ENCODE peak calls at places on chromosomes 5 and 9, in five cellular contexts. One of them, this sample, is unnamed.

GRCh38 chr9:26954050-26954508 is 2.1 kb upstream of the IFT74 start:
- DNase-seq in GM12878: no peak
- DNase-seq in A549: no peak
- DNase-seq in SK-N-SH: no peak
- DNase-seq in K562: no peak
- DNase-seq in this sample: peak

GRCh38 chr9:130824616-130825015 is 10.4 kb upstream of the ABL1 start:
- DNase-seq in A549: no peak
- DNase-seq in K562: peak
- DNase-seq in SK-N-SH: no peak
- DNase-seq in GM12878: no peak
- DNase-seq in this sample: no peak

GRCh38 chr5:160175438-160176218 is 53.7 kb upstream of the FABP6 start:
- DNase-seq in K562: no peak
- DNase-seq in A549: no peak
- DNase-seq in GM12878: no peak
- DNase-seq in SK-N-SH: peak
- DNase-seq in this sample: peak

GRCh38 chr5:178589180-178590140 is 733 bp downstream of the COL23A1 start:
- DNase-seq in GM12878: no peak
- DNase-seq in A549: no peak
- DNase-seq in K562: peak
- DNase-seq in SK-N-SH: peak
- DNase-seq in this sample: peak

GRCh38 chr5:2903451-2904395 is 152.2 kb upstream of the IRX2 start:
- DNase-seq in K562: no peak
- DNase-seq in A549: no peak
- DNase-seq in SK-N-SH: no peak
- DNase-seq in GM12878: no peak
- DNase-seq in this sample: no peak

GRCh38 chr5:173704615-173705511 is 88.4 kb upstream of the BOD1 start:
- DNase-seq in A549: no peak
- DNase-seq in K562: no peak
- DNase-seq in GM12878: no peak
- DNase-seq in SK-N-SH: no peak
- DNase-seq in this sample: no peak

GRCh38 chr9:94801685-94802084 is 75.2 kb downstream of the AOPEP start:
- DNase-seq in GM12878: no peak
- DNase-seq in A549: no peak
- DNase-seq in SK-N-SH: no peak
- DNase-seq in K562: no peak
- DNase-seq in this sample: peak

GRCh38 chr5:558871-559503 is 34.7 kb upstream of the SLC9A3 start:
- DNase-seq in SK-N-SH: no peak
- DNase-seq in A549: no peak
- DNase-seq in K562: no peak
- DNase-seq in GM12878: no peak
- DNase-seq in this sample: no peak

GRCh38 chr9:70466976-70467551 is 52.6 kb upstream of the KLF9 start:
- DNase-seq in SK-N-SH: no peak
- DNase-seq in A549: no peak
- DNase-seq in K562: peak
- DNase-seq in GM12878: no peak
- DNase-seq in this sample: peak

GRCh38 chr9:121607434-121608248 is 43.8 kb upstream of the DAB2IP start:
- DNase-seq in K562: no peak
- DNase-seq in SK-N-SH: peak
- DNase-seq in GM12878: no peak
- DNase-seq in A549: no peak
- DNase-seq in this sample: peak

GRCh38 chr9:114894206-114894605 is 36.2 kb downstream of the TNFSF8 start:
- DNase-seq in SK-N-SH: no peak
- DNase-seq in GM12878: no peak
- DNase-seq in K562: no peak
- DNase-seq in A549: no peak
- DNase-seq in this sample: peak

GRCh38 chr9:130732131-130732530 is 38.6 kb downstream of the EXOSC2 start:
- DNase-seq in A549: no peak
- DNase-seq in K562: peak
- DNase-seq in SK-N-SH: peak
- DNase-seq in GM12878: no peak
- DNase-seq in this sample: peak

GRCh38 chr9:137085918-137086530 is 761 bp upstream of the MAN1B1 start:
- DNase-seq in SK-N-SH: peak
- DNase-seq in GM12878: no peak
- DNase-seq in A549: peak
- DNase-seq in K562: peak
- DNase-seq in this sample: no peak

GRCh38 chr5:176979669-176980068 is 26.9 kb downstream of the UIMC1 start:
- DNase-seq in A549: no peak
- DNase-seq in K562: no peak
- DNase-seq in GM12878: no peak
- DNase-seq in SK-N-SH: no peak
- DNase-seq in this sample: no peak

GRCh38 chr9:122394265-122395242 is 23.7 kb downstream of the PTGS1 start:
- DNase-seq in K562: no peak
- DNase-seq in A549: no peak
- DNase-seq in GM12878: no peak
- DNase-seq in SK-N-SH: no peak
- DNase-seq in this sample: peak

GRCh38 chr9:5428794-5429528 is 8.8 kb downstream of the PLGRKT start:
- DNase-seq in K562: no peak
- DNase-seq in GM12878: no peak
- DNase-seq in SK-N-SH: no peak
- DNase-seq in A549: no peak
- DNase-seq in this sample: no peak

GRCh38 chr9:37575921-37576721 is at the start of gene FBXO10:
- DNase-seq in GM12878: no peak
- DNase-seq in SK-N-SH: peak
- DNase-seq in A549: peak
- DNase-seq in K562: no peak
- DNase-seq in this sample: peak

GRCh38 chr5:556909-557441 is 32.7 kb upstream of the SLC9A3 start:
- DNase-seq in A549: no peak
- DNase-seq in SK-N-SH: no peak
- DNase-seq in K562: no peak
- DNase-seq in GM12878: no peak
- DNase-seq in this sample: no peak

GRCh38 chr5:137207023-137207760 is 291.9 kb downstream of the SPOCK1 start:
- DNase-seq in K562: no peak
- DNase-seq in GM12878: no peak
- DNase-seq in A549: no peak
- DNase-seq in SK-N-SH: no peak
- DNase-seq in this sample: no peak

GRCh38 chr9:136854113-136854841 is 2.1 kb downstream of the MAMDC4 start:
- DNase-seq in A549: no peak
- DNase-seq in SK-N-SH: no peak
- DNase-seq in GM12878: no peak
- DNase-seq in K562: no peak
- DNase-seq in this sample: no peak

GRCh38 chr5:134022333-134022732 is 17.6 kb upstream of the VDAC1 start:
- DNase-seq in A549: no peak
- DNase-seq in GM12878: no peak
- DNase-seq in K562: no peak
- DNase-seq in SK-N-SH: no peak
- DNase-seq in this sample: no peak

DNA sequence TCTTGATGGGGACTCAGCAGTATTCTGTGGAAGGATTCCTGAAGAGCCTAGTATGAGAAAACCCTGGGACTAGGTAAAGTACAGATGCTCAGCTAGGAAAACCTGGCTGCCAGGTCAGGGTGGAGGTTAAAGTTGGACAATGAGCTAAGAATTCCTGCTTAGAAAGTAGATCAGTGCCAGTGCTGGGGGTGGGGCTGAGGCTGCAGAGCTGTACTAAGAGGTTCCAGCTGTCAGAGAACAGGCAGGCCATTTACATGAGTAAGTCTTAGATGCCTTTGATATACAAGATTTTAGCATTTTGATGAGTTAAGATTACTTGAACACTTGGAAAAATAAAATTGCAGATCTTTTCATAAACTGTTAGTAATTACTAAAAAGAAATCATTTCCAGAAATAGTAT is 332.3 kb upstream of the NUDT12 start:
- DNase-seq in K562: no peak
- DNase-seq in GM12878: no peak
- DNase-seq in SK-N-SH: peak
- DNase-seq in A549: no peak
- DNase-seq in this sample: no peak
- TF ChIP-seq RCOR1 in K562: no peak
- TF ChIP-seq RCOR1 in GM12878: no peak
- TF ChIP-seq RCOR1 in SK-N-SH: no peak
- TF ChIP-seq RCOR1 in A549: no peak
- TF ChIP-seq RCOR1 in this sample: no peak

GRCh38 chr5:149212203-149212951 is 59.3 kb upstream of the AFAP1L1 start:
- DNase-seq in SK-N-SH: no peak
- DNase-seq in A549: no peak
- DNase-seq in GM12878: no peak
- DNase-seq in K562: no peak
- DNase-seq in this sample: peak
- TF ChIP-seq RCOR1 in SK-N-SH: no peak
- TF ChIP-seq RCOR1 in A549: no peak
- TF ChIP-seq RCOR1 in GM12878: no peak
- TF ChIP-seq RCOR1 in K562: no peak
- TF ChIP-seq RCOR1 in this sample: peak

GRCh38 chr9:134736791-134737489 is 95.3 kb downstream of the COL5A1 start:
- DNase-seq in K562: no peak
- DNase-seq in SK-N-SH: no peak
- DNase-seq in GM12878: no peak
- DNase-seq in A549: no peak
- DNase-seq in this sample: no peak

GRCh38 chr9:134733480-134734232 is 92.1 kb downstream of the COL5A1 start:
- DNase-seq in SK-N-SH: peak
- DNase-seq in GM12878: no peak
- DNase-seq in K562: no peak
- DNase-seq in A549: no peak
- DNase-seq in this sample: no peak

GRCh38 chr9:134734270-134734669 is 92.7 kb downstream of the COL5A1 start:
- DNase-seq in SK-N-SH: peak
- DNase-seq in GM12878: no peak
- DNase-seq in A549: no peak
- DNase-seq in K562: no peak
- DNase-seq in this sample: peak

GRCh38 chr9:134737842-134738580 is 96.4 kb downstream of the COL5A1 start:
- DNase-seq in K562: no peak
- DNase-seq in SK-N-SH: no peak
- DNase-seq in GM12878: no peak
- DNase-seq in A549: no peak
- DNase-seq in this sample: no peak

DNA sequence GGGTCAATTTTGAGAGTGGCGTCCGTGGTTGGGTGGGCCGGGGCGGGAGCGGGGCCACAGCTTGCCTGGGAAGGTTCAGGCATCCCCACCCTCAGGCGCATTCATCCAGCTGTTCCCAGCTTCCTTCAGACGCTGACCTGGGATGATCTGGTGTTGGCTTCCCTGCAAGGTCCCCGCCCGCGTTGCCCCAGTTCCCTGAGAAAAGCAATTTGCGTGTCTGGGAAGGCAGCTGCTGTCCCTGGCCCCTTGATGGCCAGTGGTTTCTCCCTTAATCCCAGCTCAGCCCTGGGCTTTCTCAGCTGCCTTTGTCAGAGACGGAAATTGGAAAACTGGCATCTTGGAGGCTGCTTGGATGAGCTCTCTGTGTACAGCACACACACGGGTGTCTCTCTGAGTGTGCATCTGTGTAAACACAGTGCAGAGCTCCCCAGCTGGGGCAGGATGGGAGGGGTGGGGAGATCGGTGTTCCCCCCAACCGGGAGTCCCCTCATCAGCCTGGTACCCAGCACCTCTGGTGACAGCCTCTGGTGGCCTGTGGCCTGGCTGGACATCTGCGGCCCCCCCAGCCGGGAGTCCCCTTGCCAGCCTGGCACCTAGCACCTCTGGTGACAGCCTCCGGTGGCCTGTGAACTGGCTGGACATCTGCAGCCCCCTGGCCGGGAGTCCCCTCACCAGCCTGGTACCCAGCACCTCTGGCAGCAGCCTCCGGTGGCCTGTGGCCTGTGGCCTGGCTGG is 94.0 kb downstream of the COL5A1 start:
- DNase-seq in K562: no peak
- DNase-seq in GM12878: no peak
- DNase-seq in A549: no peak
- DNase-seq in SK-N-SH: peak
- DNase-seq in this sample: no peak
- TF ChIP-seq RCOR1 in K562: no peak
- TF ChIP-seq RCOR1 in GM12878: no peak
- TF ChIP-seq RCOR1 in A549: no peak
- TF ChIP-seq RCOR1 in SK-N-SH: no peak
- TF ChIP-seq RCOR1 in this sample: no peak

DNA sequence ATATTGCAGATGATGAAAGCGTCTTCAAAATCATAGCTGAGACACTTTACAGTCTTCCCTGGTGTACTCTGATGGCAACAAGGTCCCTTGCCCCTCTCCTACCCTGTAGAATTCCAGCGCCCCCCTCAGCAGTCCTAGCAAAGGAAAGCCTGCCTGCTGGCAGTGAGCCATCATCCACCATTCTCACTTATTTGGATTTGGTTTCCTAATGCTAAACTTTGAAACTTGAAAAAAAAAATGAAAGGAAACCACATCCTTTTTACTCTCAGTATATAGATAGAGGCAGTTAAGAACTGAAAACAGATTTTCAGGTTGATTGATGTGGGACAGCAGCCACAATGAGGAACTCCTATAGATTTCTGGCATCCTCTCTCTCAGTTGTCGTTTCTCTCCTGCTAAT is at the start of gene GZMA:
- DNase-seq in GM12878: no peak
- DNase-seq in A549: no peak
- DNase-seq in K562: no peak
- DNase-seq in SK-N-SH: no peak
- DNase-seq in this sample: no peak
- TF ChIP-seq RCOR1 in GM12878: no peak
- TF ChIP-seq RCOR1 in A549: no peak
- TF ChIP-seq RCOR1 in K562: no peak
- TF ChIP-seq RCOR1 in SK-N-SH: no peak
- TF ChIP-seq RCOR1 in this sample: no peak

GRCh38 chr5:77853353-77853907 is 77.3 kb upstream of the TBCA start:
- DNase-seq in A549: no peak
- DNase-seq in SK-N-SH: peak
- DNase-seq in K562: no peak
- DNase-seq in GM12878: no peak
- DNase-seq in this sample: no peak
- TF ChIP-seq RCOR1 in A549: no peak
- TF ChIP-seq RCOR1 in SK-N-SH: no peak
- TF ChIP-seq RCOR1 in K562: no peak
- TF ChIP-seq RCOR1 in GM12878: no peak
- TF ChIP-seq RCOR1 in this sample: no peak

GRCh38 chr9:125820100-125820804 is 73.1 kb downstream of the PBX3 start:
- DNase-seq in SK-N-SH: no peak
- DNase-seq in K562: no peak
- DNase-seq in A549: no peak
- DNase-seq in GM12878: no peak
- DNase-seq in this sample: no peak

GRCh38 chr9:125812403-125812802 is 65.2 kb downstream of the PBX3 start:
- DNase-seq in SK-N-SH: no peak
- DNase-seq in GM12878: peak
- DNase-seq in K562: no peak
- DNase-seq in A549: no peak
- DNase-seq in this sample: no peak

GRCh38 chr9:125816321-125816720 is 69.1 kb downstream of the PBX3 start:
- DNase-seq in K562: no peak
- DNase-seq in GM12878: no peak
- DNase-seq in SK-N-SH: no peak
- DNase-seq in A549: no peak
- DNase-seq in this sample: no peak

GRCh38 chr9:125810161-125810560 is 63.0 kb downstream of the PBX3 start:
- DNase-seq in SK-N-SH: no peak
- DNase-seq in GM12878: no peak
- DNase-seq in A549: no peak
- DNase-seq in K562: no peak
- DNase-seq in this sample: no peak

GRCh38 chr9:125815568-125815967 is 68.4 kb downstream of the PBX3 start:
- DNase-seq in SK-N-SH: no peak
- DNase-seq in GM12878: no peak
- DNase-seq in K562: no peak
- DNase-seq in A549: no peak
- DNase-seq in this sample: peak
- TF ChIP-seq RCOR1 in SK-N-SH: no peak
- TF ChIP-seq RCOR1 in GM12878: no peak
- TF ChIP-seq RCOR1 in K562: no peak
- TF ChIP-seq RCOR1 in A549: no peak
- TF ChIP-seq RCOR1 in this sample: no peak